ENCODE peak calls at places on chromosomes 6 and 20, in seven cellular contexts. I is CD8-positive, alpha-beta memory T cell; P is tibial artery; L is T-helper 1 cell; B is type B pancreatic cell; T is pons; J is AG09319. M is an unnamed sample.
A peak's percentile ranks its signal among the peaks of the same experiment; 100 is the strongest.

GRCh38 chr6:570812-571211 is 86.1 kb downstream of the HUS1B start:
- DNase-seq in I (no peak), P (no peak), L (no peak), B (no peak), T (no peak), J (no peak), M (no peak)

GRCh38 chr6:144395014-144395413 is 109.9 kb downstream of the UTRN start:
- DNase-seq in I (no peak), P (no peak), L (no peak), B (no peak), T (no peak), J (no peak), M (no peak)

GRCh38 chr6:147194652-147195403 is 9.4 kb upstream of the STXBP5 start:
- DNase-seq in I (no peak), P (no peak), L (no peak), B (no peak), T (no peak), J (no peak), M (no peak)

GRCh38 chr20:63323298-63323820 is 30.4 kb downstream of the COL20A1 start:
- DNase-seq in I (no peak), P (no peak), L (no peak), B (no peak), T (no peak), J (no peak), M (no peak)

GRCh38 chr6:74128536-74128935 is 432.5 kb downstream of the CD109 start:
- DNase-seq in I (no peak), P (no peak), L (no peak), B (no peak), T (no peak), J (no peak), M (no peak)

GRCh38 chr6:155779421-155779820 is 323.8 kb upstream of the NOX3 start:
- DNase-seq in I (no peak), P (no peak), L (no peak), B (no peak), T (no peak), J (no peak), M (no peak)

GRCh38 chr6:163720005-163720404 is 305.5 kb downstream of the QKI start:
- DNase-seq in I (no peak), P (no peak), L (no peak), B (no peak), T (no peak), J (no peak), M (no peak)

GRCh38 chr20:11676618-11677289 is 240.9 kb upstream of the BTBD3 start:
- DNase-seq in I (no peak), P (no peak), L (no peak), B (no peak), T (peak; percentile 58), J (peak; percentile 23), M (no peak)

GRCh38 chr6:28446818-28447511 is 3.7 kb upstream of the ZSCAN23 start:
- DNase-seq in I (no peak), P (no peak), L (no peak), B (no peak), T (no peak), J (no peak), M (no peak)

GRCh38 chr6:153858529-153858928 is 180.5 kb upstream of the OPRM1 start:
- DNase-seq in I (no peak), P (no peak), L (no peak), B (no peak), T (no peak), J (no peak), M (no peak)

M was measured in vagina.